ENCODE peak calls at places on chromosomes 12 and 14, in ten cellular contexts. One of them, this sample, is unnamed.

GRCh38 chr12:113298861-113299545 is 35.9 kb downstream of the SLC8B1 start:
- DNase-seq in BE2C: no peak
- DNase-seq in adrenal gland: peak
- DNase-seq in body of pancreas: peak
- DNase-seq in RWPE1: no peak
- DNase-seq in AG10803: peak
- DNase-seq in brain microvascular endothelial cell: no peak
- DNase-seq in LNCaP clone FGC: no peak
- DNase-seq in cardiac muscle cell: no peak
- DNase-seq in Peyer's patch: no peak
- DNase-seq in this sample: no peak

GRCh38 chr12:96720363-96720705 is 186.7 kb upstream of the NEDD1 start:
- DNase-seq in brain microvascular endothelial cell: peak
- DNase-seq in AG10803: no peak
- DNase-seq in body of pancreas: peak
- DNase-seq in LNCaP clone FGC: no peak
- DNase-seq in Peyer's patch: peak
- DNase-seq in cardiac muscle cell: peak
- DNase-seq in BE2C: no peak
- DNase-seq in adrenal gland: no peak
- DNase-seq in RWPE1: peak
- DNase-seq in this sample: no peak

GRCh38 chr14:93923586-93923985 is 3.6 kb upstream of the FAM181A start:
- DNase-seq in LNCaP clone FGC: no peak
- DNase-seq in AG10803: no peak
- DNase-seq in RWPE1: no peak
- DNase-seq in adrenal gland: no peak
- DNase-seq in cardiac muscle cell: no peak
- DNase-seq in brain microvascular endothelial cell: no peak
- DNase-seq in BE2C: no peak
- DNase-seq in Peyer's patch: no peak
- DNase-seq in body of pancreas: no peak
- DNase-seq in this sample: no peak

GRCh38 chr14:93778856-93779629 is 9.2 kb downstream of the PRIMA1 start:
- DNase-seq in brain microvascular endothelial cell: no peak
- DNase-seq in Peyer's patch: no peak
- DNase-seq in LNCaP clone FGC: no peak
- DNase-seq in BE2C: no peak
- DNase-seq in body of pancreas: no peak
- DNase-seq in AG10803: no peak
- DNase-seq in cardiac muscle cell: no peak
- DNase-seq in RWPE1: no peak
- DNase-seq in adrenal gland: no peak
- DNase-seq in this sample: no peak

GRCh38 chr14:103520657-103521437 is 1.8 kb downstream of the CKB start:
- DNase-seq in AG10803: peak
- DNase-seq in BE2C: peak
- DNase-seq in LNCaP clone FGC: no peak
- DNase-seq in RWPE1: peak
- DNase-seq in adrenal gland: peak
- DNase-seq in body of pancreas: peak
- DNase-seq in cardiac muscle cell: peak
- DNase-seq in Peyer's patch: peak
- DNase-seq in brain microvascular endothelial cell: peak
- DNase-seq in this sample: peak

GRCh38 chr12:122111070-122111750 is 32.7 kb downstream of the MLXIP start:
- DNase-seq in BE2C: no peak
- DNase-seq in RWPE1: peak
- DNase-seq in cardiac muscle cell: no peak
- DNase-seq in brain microvascular endothelial cell: no peak
- DNase-seq in LNCaP clone FGC: peak
- DNase-seq in adrenal gland: peak
- DNase-seq in body of pancreas: peak
- DNase-seq in Peyer's patch: no peak
- DNase-seq in AG10803: no peak
- DNase-seq in this sample: no peak

GRCh38 chr14:74888164-74889158 is 6.7 kb downstream of the DLST start:
- DNase-seq in BE2C: no peak
- DNase-seq in cardiac muscle cell: no peak
- DNase-seq in brain microvascular endothelial cell: no peak
- DNase-seq in AG10803: no peak
- DNase-seq in Peyer's patch: no peak
- DNase-seq in LNCaP clone FGC: no peak
- DNase-seq in adrenal gland: peak
- DNase-seq in RWPE1: peak
- DNase-seq in body of pancreas: no peak
- DNase-seq in this sample: no peak

GRCh38 chr12:54959291-54960018 is 25.1 kb downstream of the TESPA1 start:
- DNase-seq in brain microvascular endothelial cell: no peak
- DNase-seq in Peyer's patch: no peak
- DNase-seq in LNCaP clone FGC: no peak
- DNase-seq in RWPE1: no peak
- DNase-seq in AG10803: no peak
- DNase-seq in adrenal gland: no peak
- DNase-seq in cardiac muscle cell: no peak
- DNase-seq in body of pancreas: no peak
- DNase-seq in BE2C: no peak
- DNase-seq in this sample: no peak

GRCh38 chr12:7989827-7990491 is 42.6 kb upstream of the FOXJ2 start:
- DNase-seq in brain microvascular endothelial cell: no peak
- DNase-seq in AG10803: no peak
- DNase-seq in adrenal gland: peak
- DNase-seq in Peyer's patch: peak
- DNase-seq in RWPE1: no peak
- DNase-seq in cardiac muscle cell: no peak
- DNase-seq in body of pancreas: no peak
- DNase-seq in LNCaP clone FGC: no peak
- DNase-seq in BE2C: no peak
- DNase-seq in this sample: peak

GRCh38 chr12:126518596-126519200 is 1453.5 kb downstream of the AACS start:
- DNase-seq in Peyer's patch: no peak
- DNase-seq in LNCaP clone FGC: no peak
- DNase-seq in RWPE1: no peak
- DNase-seq in BE2C: no peak
- DNase-seq in AG10803: no peak
- DNase-seq in brain microvascular endothelial cell: no peak
- DNase-seq in adrenal gland: no peak
- DNase-seq in cardiac muscle cell: peak
- DNase-seq in body of pancreas: no peak
- DNase-seq in this sample: no peak

GRCh38 chr12:712172-712863 is 40.1 kb upstream of the WNK1 start:
- DNase-seq in body of pancreas: no peak
- DNase-seq in RWPE1: no peak
- DNase-seq in AG10803: peak
- DNase-seq in cardiac muscle cell: peak
- DNase-seq in Peyer's patch: no peak
- DNase-seq in adrenal gland: no peak
- DNase-seq in LNCaP clone FGC: no peak
- DNase-seq in BE2C: no peak
- DNase-seq in brain microvascular endothelial cell: peak
- DNase-seq in this sample: no peak

DNA sequence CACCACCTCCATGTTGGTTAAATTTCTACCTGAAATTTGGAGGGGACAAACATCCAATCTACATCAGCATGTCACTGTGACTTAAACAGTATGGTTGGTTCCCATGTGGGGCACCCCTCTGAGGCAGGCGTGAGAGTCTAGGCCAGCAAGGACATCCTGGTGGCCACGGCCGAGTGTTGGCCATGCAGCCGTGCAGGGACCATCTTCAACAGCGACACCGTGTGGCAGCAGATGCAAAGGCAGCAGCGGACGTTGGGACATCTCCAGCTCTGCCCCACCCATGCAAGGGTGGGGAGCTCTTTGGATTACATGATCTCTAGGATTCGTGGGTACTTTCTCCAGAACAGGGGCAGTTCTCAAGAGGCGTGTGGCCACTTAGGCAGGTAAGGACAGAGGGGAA is 49.8 kb downstream of the NOC4L start:
- DNase-seq in BE2C: no peak
- DNase-seq in adrenal gland: no peak
- DNase-seq in AG10803: no peak
- DNase-seq in brain microvascular endothelial cell: no peak
- DNase-seq in Peyer's patch: no peak
- DNase-seq in LNCaP clone FGC: no peak
- DNase-seq in RWPE1: no peak
- DNase-seq in cardiac muscle cell: no peak
- DNase-seq in body of pancreas: no peak
- DNase-seq in this sample: no peak
- TF ChIP-seq CTCF in BE2C: peak
- TF ChIP-seq CTCF in adrenal gland: no peak
- TF ChIP-seq CTCF in AG10803: peak
- TF ChIP-seq CTCF in brain microvascular endothelial cell: peak
- TF ChIP-seq CTCF in Peyer's patch: no peak
- TF ChIP-seq CTCF in LNCaP clone FGC: peak
- TF ChIP-seq CTCF in RWPE1: peak
- TF ChIP-seq CTCF in cardiac muscle cell: no peak
- TF ChIP-seq CTCF in body of pancreas: no peak
- TF ChIP-seq CTCF in this sample: peak

GRCh38 chr14:75926431-75926830 is 55.4 kb downstream of the TGFB3 start:
- DNase-seq in RWPE1: no peak
- DNase-seq in brain microvascular endothelial cell: no peak
- DNase-seq in cardiac muscle cell: no peak
- DNase-seq in LNCaP clone FGC: no peak
- DNase-seq in Peyer's patch: no peak
- DNase-seq in body of pancreas: no peak
- DNase-seq in adrenal gland: no peak
- DNase-seq in AG10803: no peak
- DNase-seq in BE2C: no peak
- DNase-seq in this sample: no peak
- TF ChIP-seq CTCF in RWPE1: no peak
- TF ChIP-seq CTCF in brain microvascular endothelial cell: no peak
- TF ChIP-seq CTCF in cardiac muscle cell: no peak
- TF ChIP-seq CTCF in LNCaP clone FGC: no peak
- TF ChIP-seq CTCF in Peyer's patch: no peak
- TF ChIP-seq CTCF in body of pancreas: no peak
- TF ChIP-seq CTCF in adrenal gland: no peak
- TF ChIP-seq CTCF in AG10803: no peak
- TF ChIP-seq CTCF in BE2C: no peak
- TF ChIP-seq CTCF in this sample: no peak

DNA sequence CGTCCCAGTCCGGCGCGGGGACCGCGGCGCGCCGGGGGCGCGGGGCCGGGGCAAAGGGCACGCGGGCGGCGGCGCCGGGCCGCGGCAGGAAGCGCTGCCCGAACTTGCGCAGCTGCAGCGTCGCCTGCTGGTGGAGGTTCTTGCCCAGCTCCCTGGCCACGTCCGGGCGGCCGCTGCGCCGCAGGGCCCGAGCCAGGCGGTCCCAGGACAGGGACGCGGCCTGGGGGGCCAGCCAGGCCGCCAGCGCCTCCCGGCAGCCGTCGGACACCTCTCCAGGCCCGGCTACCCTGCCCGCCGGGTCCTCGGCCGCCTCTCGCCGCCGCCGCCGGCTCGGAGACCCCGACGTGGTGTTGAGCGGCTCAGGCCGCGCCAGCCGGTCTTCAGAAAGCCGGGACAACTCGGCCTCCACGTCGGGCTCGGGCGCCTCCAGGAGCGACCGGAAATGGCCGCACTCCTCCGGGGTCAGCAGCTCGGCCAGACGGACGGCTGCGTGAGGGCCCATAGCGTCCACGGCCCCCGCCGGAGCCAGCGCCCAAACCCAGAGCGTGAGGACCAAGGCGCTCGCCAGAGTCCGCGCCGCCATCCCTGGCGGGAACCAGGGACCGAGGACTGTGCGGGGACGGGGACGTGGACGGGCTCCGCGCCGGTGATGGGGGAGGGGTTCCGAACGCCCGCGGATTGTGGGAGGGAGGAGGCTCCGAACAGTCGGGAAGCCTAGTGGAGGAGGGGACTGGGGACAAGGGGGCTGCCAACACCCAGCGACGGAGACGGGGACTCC is 34.0 kb downstream of the FIGNL2 start:
- DNase-seq in brain microvascular endothelial cell: peak
- DNase-seq in RWPE1: peak
- DNase-seq in body of pancreas: peak
- DNase-seq in LNCaP clone FGC: no peak
- DNase-seq in adrenal gland: peak
- DNase-seq in Peyer's patch: peak
- DNase-seq in cardiac muscle cell: peak
- DNase-seq in BE2C: peak
- DNase-seq in AG10803: peak
- DNase-seq in this sample: peak
- TF ChIP-seq CTCF in brain microvascular endothelial cell: peak
- TF ChIP-seq CTCF in RWPE1: peak
- TF ChIP-seq CTCF in body of pancreas: peak
- TF ChIP-seq CTCF in LNCaP clone FGC: peak
- TF ChIP-seq CTCF in adrenal gland: peak
- TF ChIP-seq CTCF in Peyer's patch: peak
- TF ChIP-seq CTCF in cardiac muscle cell: peak
- TF ChIP-seq CTCF in BE2C: peak
- TF ChIP-seq CTCF in AG10803: peak
- TF ChIP-seq CTCF in this sample: peak

GRCh38 chr12:29023436-29024076 is 125.5 kb upstream of the FAR2 start:
- DNase-seq in RWPE1: no peak
- DNase-seq in LNCaP clone FGC: no peak
- DNase-seq in AG10803: no peak
- DNase-seq in Peyer's patch: no peak
- DNase-seq in adrenal gland: no peak
- DNase-seq in cardiac muscle cell: no peak
- DNase-seq in body of pancreas: no peak
- DNase-seq in BE2C: no peak
- DNase-seq in brain microvascular endothelial cell: no peak
- DNase-seq in this sample: no peak

GRCh38 chr12:29030006-29030405 is 119.1 kb upstream of the FAR2 start:
- DNase-seq in Peyer's patch: no peak
- DNase-seq in BE2C: no peak
- DNase-seq in cardiac muscle cell: no peak
- DNase-seq in AG10803: no peak
- DNase-seq in RWPE1: no peak
- DNase-seq in body of pancreas: no peak
- DNase-seq in adrenal gland: no peak
- DNase-seq in brain microvascular endothelial cell: no peak
- DNase-seq in LNCaP clone FGC: no peak
- DNase-seq in this sample: no peak

GRCh38 chr12:29025936-29026335 is 123.1 kb upstream of the FAR2 start:
- DNase-seq in body of pancreas: no peak
- DNase-seq in BE2C: no peak
- DNase-seq in RWPE1: no peak
- DNase-seq in adrenal gland: no peak
- DNase-seq in Peyer's patch: no peak
- DNase-seq in brain microvascular endothelial cell: no peak
- DNase-seq in LNCaP clone FGC: no peak
- DNase-seq in AG10803: no peak
- DNase-seq in cardiac muscle cell: no peak
- DNase-seq in this sample: no peak

GRCh38 chr12:29026419-29026818 is 122.7 kb upstream of the FAR2 start:
- DNase-seq in adrenal gland: no peak
- DNase-seq in Peyer's patch: no peak
- DNase-seq in LNCaP clone FGC: no peak
- DNase-seq in body of pancreas: no peak
- DNase-seq in AG10803: no peak
- DNase-seq in brain microvascular endothelial cell: no peak
- DNase-seq in RWPE1: no peak
- DNase-seq in cardiac muscle cell: no peak
- DNase-seq in BE2C: no peak
- DNase-seq in this sample: no peak

DNA sequence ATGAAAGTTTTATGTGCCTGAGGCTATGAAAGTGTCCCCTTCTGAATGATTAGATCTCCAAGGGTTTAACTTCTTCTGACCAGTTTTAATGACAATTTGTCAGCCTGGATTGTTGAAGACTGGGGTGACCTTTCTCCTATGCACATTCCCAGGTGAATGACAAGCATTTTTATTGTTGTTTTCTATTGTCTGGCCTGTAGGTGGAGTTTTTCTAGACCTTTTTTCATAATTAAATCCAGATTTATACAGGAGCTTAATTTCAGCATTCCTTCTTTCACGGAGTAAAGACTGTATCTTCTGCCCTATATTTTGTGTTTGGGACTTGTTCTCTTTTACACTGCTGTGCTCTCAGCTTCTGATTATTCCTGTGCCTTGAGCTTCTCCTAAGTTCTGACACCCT is 125.0 kb upstream of the FAR2 start:
- DNase-seq in BE2C: no peak
- DNase-seq in RWPE1: peak
- DNase-seq in adrenal gland: no peak
- DNase-seq in AG10803: no peak
- DNase-seq in cardiac muscle cell: no peak
- DNase-seq in brain microvascular endothelial cell: no peak
- DNase-seq in body of pancreas: no peak
- DNase-seq in LNCaP clone FGC: no peak
- DNase-seq in Peyer's patch: no peak
- DNase-seq in this sample: no peak
- TF ChIP-seq CTCF in BE2C: peak
- TF ChIP-seq CTCF in RWPE1: no peak
- TF ChIP-seq CTCF in adrenal gland: no peak
- TF ChIP-seq CTCF in AG10803: peak
- TF ChIP-seq CTCF in cardiac muscle cell: peak
- TF ChIP-seq CTCF in brain microvascular endothelial cell: no peak
- TF ChIP-seq CTCF in body of pancreas: no peak
- TF ChIP-seq CTCF in LNCaP clone FGC: peak
- TF ChIP-seq CTCF in Peyer's patch: peak
- TF ChIP-seq CTCF in this sample: peak